ENCODE peak calls at places on chromosomes 2 and 18, in ten cellular contexts. One of them, this sample, is unnamed.

GRCh38 chr18:7626922-7627440 is 59.9 kb downstream of the PTPRM start:
- DNase-seq in posterior cingulate gyrus: no peak
- DNase-seq in adipocyte: peak
- DNase-seq in ovary: no peak
- DNase-seq in stimulated activated CD4-positive, alpha-beta T cell treated with anti-CD3 and anti-CD28 coated beads, Interleukin-12 subunit alpha, Interleukin-12 subunit beta, amount 100 ng/mL, for 48 hours: no peak
- DNase-seq in progenitor cell of endocrine pancreas: no peak
- DNase-seq in GM12892: no peak
- DNase-seq in GM12865: no peak
- DNase-seq in AG04450: peak
- DNase-seq in HTR-8/SVneo: peak
- DNase-seq in this sample: no peak

GRCh38 chr2:60094450-60094929 is 459.0 kb downstream of the BCL11A start:
- DNase-seq in AG04450: no peak
- DNase-seq in adipocyte: no peak
- DNase-seq in progenitor cell of endocrine pancreas: no peak
- DNase-seq in HTR-8/SVneo: no peak
- DNase-seq in ovary: no peak
- DNase-seq in GM12865: no peak
- DNase-seq in posterior cingulate gyrus: no peak
- DNase-seq in GM12892: no peak
- DNase-seq in stimulated activated CD4-positive, alpha-beta T cell treated with anti-CD3 and anti-CD28 coated beads, Interleukin-12 subunit alpha, Interleukin-12 subunit beta, amount 100 ng/mL, for 48 hours: no peak
- DNase-seq in this sample: no peak

GRCh38 chr2:197674546-197674945 is 841 bp downstream of the RFTN2 start:
- DNase-seq in ovary: no peak
- DNase-seq in adipocyte: peak
- DNase-seq in AG04450: no peak
- DNase-seq in GM12892: no peak
- DNase-seq in progenitor cell of endocrine pancreas: no peak
- DNase-seq in GM12865: no peak
- DNase-seq in HTR-8/SVneo: no peak
- DNase-seq in stimulated activated CD4-positive, alpha-beta T cell treated with anti-CD3 and anti-CD28 coated beads, Interleukin-12 subunit alpha, Interleukin-12 subunit beta, amount 100 ng/mL, for 48 hours: no peak
- DNase-seq in posterior cingulate gyrus: no peak
- DNase-seq in this sample: no peak

GRCh38 chr2:127415593-127416485 is 2.4 kb upstream of the PROC start:
- DNase-seq in ovary: peak
- DNase-seq in GM12865: peak
- DNase-seq in stimulated activated CD4-positive, alpha-beta T cell treated with anti-CD3 and anti-CD28 coated beads, Interleukin-12 subunit alpha, Interleukin-12 subunit beta, amount 100 ng/mL, for 48 hours: peak
- DNase-seq in AG04450: no peak
- DNase-seq in GM12892: peak
- DNase-seq in adipocyte: no peak
- DNase-seq in HTR-8/SVneo: no peak
- DNase-seq in progenitor cell of endocrine pancreas: peak
- DNase-seq in posterior cingulate gyrus: no peak
- DNase-seq in this sample: peak

GRCh38 chr2:66957198-66957597 is 439.9 kb upstream of the ETAA1 start:
- DNase-seq in ovary: no peak
- DNase-seq in GM12865: no peak
- DNase-seq in stimulated activated CD4-positive, alpha-beta T cell treated with anti-CD3 and anti-CD28 coated beads, Interleukin-12 subunit alpha, Interleukin-12 subunit beta, amount 100 ng/mL, for 48 hours: no peak
- DNase-seq in adipocyte: no peak
- DNase-seq in progenitor cell of endocrine pancreas: no peak
- DNase-seq in posterior cingulate gyrus: no peak
- DNase-seq in HTR-8/SVneo: no peak
- DNase-seq in GM12892: no peak
- DNase-seq in AG04450: no peak
- DNase-seq in this sample: no peak

GRCh38 chr2:112733877-112734276 is 13.1 kb downstream of the NT5DC4 start:
- DNase-seq in ovary: no peak
- DNase-seq in adipocyte: no peak
- DNase-seq in stimulated activated CD4-positive, alpha-beta T cell treated with anti-CD3 and anti-CD28 coated beads, Interleukin-12 subunit alpha, Interleukin-12 subunit beta, amount 100 ng/mL, for 48 hours: no peak
- DNase-seq in progenitor cell of endocrine pancreas: no peak
- DNase-seq in GM12865: no peak
- DNase-seq in AG04450: no peak
- DNase-seq in posterior cingulate gyrus: no peak
- DNase-seq in HTR-8/SVneo: no peak
- DNase-seq in GM12892: no peak
- DNase-seq in this sample: no peak

GRCh38 chr2:150167711-150168110 is 319.8 kb downstream of the RND3 start:
- DNase-seq in AG04450: no peak
- DNase-seq in HTR-8/SVneo: peak
- DNase-seq in progenitor cell of endocrine pancreas: no peak
- DNase-seq in adipocyte: peak
- DNase-seq in stimulated activated CD4-positive, alpha-beta T cell treated with anti-CD3 and anti-CD28 coated beads, Interleukin-12 subunit alpha, Interleukin-12 subunit beta, amount 100 ng/mL, for 48 hours: no peak
- DNase-seq in ovary: no peak
- DNase-seq in GM12892: peak
- DNase-seq in posterior cingulate gyrus: no peak
- DNase-seq in GM12865: peak
- DNase-seq in this sample: no peak

GRCh38 chr2:101741775-101742520 is 44.4 kb downstream of the MAP4K4 start:
- DNase-seq in stimulated activated CD4-positive, alpha-beta T cell treated with anti-CD3 and anti-CD28 coated beads, Interleukin-12 subunit alpha, Interleukin-12 subunit beta, amount 100 ng/mL, for 48 hours: no peak
- DNase-seq in ovary: no peak
- DNase-seq in GM12865: no peak
- DNase-seq in adipocyte: no peak
- DNase-seq in progenitor cell of endocrine pancreas: no peak
- DNase-seq in AG04450: no peak
- DNase-seq in GM12892: no peak
- DNase-seq in posterior cingulate gyrus: no peak
- DNase-seq in HTR-8/SVneo: no peak
- DNase-seq in this sample: no peak

GRCh38 chr18:3710712-3711269 is 260.8 kb downstream of the TGIF1 start:
- DNase-seq in GM12865: no peak
- DNase-seq in GM12892: no peak
- DNase-seq in progenitor cell of endocrine pancreas: no peak
- DNase-seq in posterior cingulate gyrus: peak
- DNase-seq in adipocyte: peak
- DNase-seq in stimulated activated CD4-positive, alpha-beta T cell treated with anti-CD3 and anti-CD28 coated beads, Interleukin-12 subunit alpha, Interleukin-12 subunit beta, amount 100 ng/mL, for 48 hours: no peak
- DNase-seq in HTR-8/SVneo: peak
- DNase-seq in ovary: no peak
- DNase-seq in AG04450: no peak
- DNase-seq in this sample: peak

GRCh38 chr2:1591978-1592907 is 152.1 kb downstream of the PXDN start:
- DNase-seq in adipocyte: no peak
- DNase-seq in GM12892: no peak
- DNase-seq in GM12865: no peak
- DNase-seq in progenitor cell of endocrine pancreas: peak
- DNase-seq in HTR-8/SVneo: no peak
- DNase-seq in AG04450: peak
- DNase-seq in posterior cingulate gyrus: peak
- DNase-seq in stimulated activated CD4-positive, alpha-beta T cell treated with anti-CD3 and anti-CD28 coated beads, Interleukin-12 subunit alpha, Interleukin-12 subunit beta, amount 100 ng/mL, for 48 hours: no peak
- DNase-seq in ovary: peak
- DNase-seq in this sample: peak